ENCODE peak calls at places on chromosomes 2 and 18, in ten cellular contexts. One of them, this sample, is unnamed.

GRCh38 chr2:207875473-207876212 is 105.9 kb upstream of the FZD5 start:
- DNase-seq in breast epithelium: no peak
- DNase-seq in ovary: no peak
- DNase-seq in adrenal gland: no peak
- DNase-seq in body of pancreas: no peak
- DNase-seq in endothelial cell of umbilical vein: no peak
- DNase-seq in K562: no peak
- DNase-seq in IMR-90: no peak
- DNase-seq in uterus: no peak
- DNase-seq in tibial nerve: no peak
- DNase-seq in this sample: no peak

GRCh38 chr2:10042301-10043161 is 819 bp upstream of the KLF11 start:
- DNase-seq in breast epithelium: no peak
- DNase-seq in ovary: peak; percentile 84
- DNase-seq in adrenal gland: peak; percentile 95
- DNase-seq in body of pancreas: peak; percentile 88
- DNase-seq in endothelial cell of umbilical vein: peak; percentile 82
- DNase-seq in K562: peak; percentile 56
- DNase-seq in IMR-90: peak; percentile 47
- DNase-seq in uterus: peak; percentile 85
- DNase-seq in tibial nerve: peak; percentile 50
- DNase-seq in this sample: peak; percentile 96

GRCh38 chr2:216350214-216350789 is 22.0 kb downstream of the MARCHF4 start:
- DNase-seq in breast epithelium: no peak
- DNase-seq in ovary: no peak
- DNase-seq in adrenal gland: no peak
- DNase-seq in body of pancreas: no peak
- DNase-seq in endothelial cell of umbilical vein: peak; percentile 30
- DNase-seq in K562: peak; percentile 12
- DNase-seq in IMR-90: peak; percentile 81
- DNase-seq in uterus: no peak
- DNase-seq in tibial nerve: no peak
- DNase-seq in this sample: no peak

GRCh38 chr18:76455015-76455676 is 39.9 kb downstream of the ZNF516 start:
- DNase-seq in breast epithelium: peak; percentile 1
- DNase-seq in ovary: no peak
- DNase-seq in adrenal gland: no peak
- DNase-seq in body of pancreas: no peak
- DNase-seq in endothelial cell of umbilical vein: no peak
- DNase-seq in K562: no peak
- DNase-seq in IMR-90: no peak
- DNase-seq in uterus: no peak
- DNase-seq in tibial nerve: no peak
- DNase-seq in this sample: peak; percentile 57

GRCh38 chr2:206375956-206376355 is 67.4 kb upstream of the ADAM23 start:
- DNase-seq in breast epithelium: no peak
- DNase-seq in ovary: no peak
- DNase-seq in adrenal gland: no peak
- DNase-seq in body of pancreas: no peak
- DNase-seq in endothelial cell of umbilical vein: no peak
- DNase-seq in K562: no peak
- DNase-seq in IMR-90: no peak
- DNase-seq in uterus: no peak
- DNase-seq in tibial nerve: no peak
- DNase-seq in this sample: no peak

GRCh38 chr2:63053889-63054725 is 3.5 kb downstream of the OTX1 start:
- DNase-seq in breast epithelium: no peak
- DNase-seq in ovary: no peak
- DNase-seq in adrenal gland: no peak
- DNase-seq in body of pancreas: peak; percentile 15
- DNase-seq in endothelial cell of umbilical vein: peak; percentile 19
- DNase-seq in K562: no peak
- DNase-seq in IMR-90: no peak
- DNase-seq in uterus: no peak
- DNase-seq in tibial nerve: no peak
- DNase-seq in this sample: peak; percentile 57

GRCh38 chr2:189580267-189580661 is 322 bp downstream of the SLC40A1 start:
- DNase-seq in breast epithelium: no peak
- DNase-seq in ovary: peak; percentile 38
- DNase-seq in adrenal gland: peak; percentile 54
- DNase-seq in body of pancreas: peak; percentile 28
- DNase-seq in endothelial cell of umbilical vein: no peak
- DNase-seq in K562: peak; percentile 80
- DNase-seq in IMR-90: no peak
- DNase-seq in uterus: peak; percentile 38
- DNase-seq in tibial nerve: no peak
- DNase-seq in this sample: peak; percentile 63

GRCh38 chr2:164697688-164698290 is 76.5 kb upstream of the GRB14 start:
- DNase-seq in breast epithelium: no peak
- DNase-seq in ovary: no peak
- DNase-seq in adrenal gland: no peak
- DNase-seq in body of pancreas: no peak
- DNase-seq in endothelial cell of umbilical vein: peak; percentile 51
- DNase-seq in K562: no peak
- DNase-seq in IMR-90: no peak
- DNase-seq in uterus: no peak
- DNase-seq in tibial nerve: no peak
- DNase-seq in this sample: no peak

GRCh38 chr2:9703701-9704221 is 73.0 kb upstream of the YWHAQ start:
- DNase-seq in breast epithelium: no peak
- DNase-seq in ovary: no peak
- DNase-seq in adrenal gland: no peak
- DNase-seq in body of pancreas: no peak
- DNase-seq in endothelial cell of umbilical vein: peak; percentile 56
- DNase-seq in K562: peak; percentile 94
- DNase-seq in IMR-90: peak; percentile 79
- DNase-seq in uterus: no peak
- DNase-seq in tibial nerve: no peak
- DNase-seq in this sample: no peak

GRCh38 chr2:219540784-219541504 is 2.7 kb downstream of the CHPF start:
- DNase-seq in breast epithelium: no peak
- DNase-seq in ovary: no peak
- DNase-seq in adrenal gland: no peak
- DNase-seq in body of pancreas: no peak
- DNase-seq in endothelial cell of umbilical vein: no peak
- DNase-seq in K562: no peak
- DNase-seq in IMR-90: no peak
- DNase-seq in uterus: no peak
- DNase-seq in tibial nerve: no peak
- DNase-seq in this sample: no peak

GRCh38 chr2:54619660-54620231 is 103.7 kb upstream of the EML6 start:
- DNase-seq in breast epithelium: no peak
- DNase-seq in ovary: no peak
- DNase-seq in adrenal gland: no peak
- DNase-seq in body of pancreas: no peak
- DNase-seq in endothelial cell of umbilical vein: no peak
- DNase-seq in K562: no peak
- DNase-seq in IMR-90: no peak
- DNase-seq in uterus: no peak
- DNase-seq in tibial nerve: no peak
- DNase-seq in this sample: no peak
- H3K4me1 ChIP-seq in breast epithelium: no peaks in the 10 kb centered on the region
- H3K4me1 ChIP-seq in ovary: peaks cover 11% of the 10 kb centered on the region
- H3K4me1 ChIP-seq in adrenal gland: peaks cover 71% of the 10 kb centered on the region
- H3K4me1 ChIP-seq in body of pancreas: peaks cover 25% of the 10 kb centered on the region
- H3K4me1 ChIP-seq in endothelial cell of umbilical vein: peaks cover 13% of the 10 kb centered on the region
- H3K4me1 ChIP-seq in K562: no peaks in the 10 kb centered on the region
- H3K4me1 ChIP-seq in IMR-90: peaks cover 4% of the 10 kb centered on the region
- H3K4me1 ChIP-seq in uterus: no peaks in the 10 kb centered on the region
- H3K4me1 ChIP-seq in tibial nerve: no peaks in the 10 kb centered on the region
- H3K4me1 ChIP-seq in this sample: peaks cover 49% of the 10 kb centered on the region

GRCh38 chr2:127218843-127219715 is 1.0 kb downstream of the CYP27C1 start:
- DNase-seq in breast epithelium: no peak
- DNase-seq in ovary: no peak
- DNase-seq in adrenal gland: no peak
- DNase-seq in body of pancreas: no peak
- DNase-seq in endothelial cell of umbilical vein: no peak
- DNase-seq in K562: no peak
- DNase-seq in IMR-90: no peak
- DNase-seq in uterus: peak; percentile 27
- DNase-seq in tibial nerve: no peak
- DNase-seq in this sample: no peak
- TF ChIP-seq POLR2A in breast epithelium: no peak
- TF ChIP-seq POLR2A in ovary: no peak
- TF ChIP-seq POLR2A in adrenal gland: no peak
- TF ChIP-seq POLR2A in body of pancreas: no peak
- TF ChIP-seq POLR2A in endothelial cell of umbilical vein: no peak
- TF ChIP-seq POLR2A in K562: no peak
- TF ChIP-seq POLR2A in IMR-90: no peak
- TF ChIP-seq POLR2A in uterus: no peak
- TF ChIP-seq POLR2A in tibial nerve: no peak
- TF ChIP-seq POLR2A in this sample: no peak

GRCh38 chr2:174072069-174072468 is 106.9 kb upstream of the SP3 start:
- DNase-seq in breast epithelium: no peak
- DNase-seq in ovary: no peak
- DNase-seq in adrenal gland: no peak
- DNase-seq in body of pancreas: no peak
- DNase-seq in endothelial cell of umbilical vein: no peak
- DNase-seq in K562: no peak
- DNase-seq in IMR-90: no peak
- DNase-seq in uterus: no peak
- DNase-seq in tibial nerve: no peak
- DNase-seq in this sample: no peak
- H3K36me3 ChIP-seq in breast epithelium: no peaks in the 10 kb centered on the region
- H3K36me3 ChIP-seq in ovary: no peaks in the 10 kb centered on the region
- H3K36me3 ChIP-seq in adrenal gland: no peaks in the 10 kb centered on the region
- H3K36me3 ChIP-seq in body of pancreas: no peaks in the 10 kb centered on the region
- H3K36me3 ChIP-seq in endothelial cell of umbilical vein: peaks cover 3% of the 10 kb centered on the region
- H3K36me3 ChIP-seq in K562: peaks cover 22% of the 10 kb centered on the region
- H3K36me3 ChIP-seq in IMR-90: peaks cover 7% of the 10 kb centered on the region
- H3K36me3 ChIP-seq in uterus: no peaks in the 10 kb centered on the region
- H3K36me3 ChIP-seq in tibial nerve: no peaks in the 10 kb centered on the region
- H3K36me3 ChIP-seq in this sample: no peaks in the 10 kb centered on the region

GRCh38 chr2:64944484-64944883 is 44.7 kb upstream of the SLC1A4 start:
- DNase-seq in breast epithelium: no peak
- DNase-seq in ovary: no peak
- DNase-seq in adrenal gland: no peak
- DNase-seq in body of pancreas: no peak
- DNase-seq in endothelial cell of umbilical vein: no peak
- DNase-seq in K562: no peak
- DNase-seq in IMR-90: no peak
- DNase-seq in uterus: no peak
- DNase-seq in tibial nerve: no peak
- DNase-seq in this sample: no peak
- H3K4me1 ChIP-seq in breast epithelium: no peaks in the 10 kb centered on the region
- H3K4me1 ChIP-seq in ovary: peaks cover 2% of the 10 kb centered on the region
- H3K4me1 ChIP-seq in adrenal gland: peaks cover 17% of the 10 kb centered on the region
- H3K4me1 ChIP-seq in body of pancreas: no peaks in the 10 kb centered on the region
- H3K4me1 ChIP-seq in endothelial cell of umbilical vein: no peaks in the 10 kb centered on the region
- H3K4me1 ChIP-seq in K562: no peaks in the 10 kb centered on the region
- H3K4me1 ChIP-seq in IMR-90: peaks cover 7% of the 10 kb centered on the region
- H3K4me1 ChIP-seq in uterus: no peaks in the 10 kb centered on the region
- H3K4me1 ChIP-seq in tibial nerve: no peaks in the 10 kb centered on the region
- H3K4me1 ChIP-seq in this sample: peaks cover 5% of the 10 kb centered on the region

GRCh38 chr2:101133492-101134101 is 17.6 kb downstream of the TBC1D8 start:
- DNase-seq in breast epithelium: no peak
- DNase-seq in ovary: no peak
- DNase-seq in adrenal gland: no peak
- DNase-seq in body of pancreas: no peak
- DNase-seq in endothelial cell of umbilical vein: no peak
- DNase-seq in K562: no peak
- DNase-seq in IMR-90: no peak
- DNase-seq in uterus: no peak
- DNase-seq in tibial nerve: no peak
- DNase-seq in this sample: no peak

GRCh38 chr2:101140237-101140636 is 10.9 kb downstream of the TBC1D8 start:
- DNase-seq in breast epithelium: no peak
- DNase-seq in ovary: no peak
- DNase-seq in adrenal gland: no peak
- DNase-seq in body of pancreas: no peak
- DNase-seq in endothelial cell of umbilical vein: no peak
- DNase-seq in K562: no peak
- DNase-seq in IMR-90: no peak
- DNase-seq in uterus: no peak
- DNase-seq in tibial nerve: no peak
- DNase-seq in this sample: no peak

GRCh38 chr2:101139495-101139894 is 11.7 kb downstream of the TBC1D8 start:
- DNase-seq in breast epithelium: no peak
- DNase-seq in ovary: no peak
- DNase-seq in adrenal gland: no peak
- DNase-seq in body of pancreas: no peak
- DNase-seq in endothelial cell of umbilical vein: no peak
- DNase-seq in K562: no peak
- DNase-seq in IMR-90: no peak
- DNase-seq in uterus: no peak
- DNase-seq in tibial nerve: no peak
- DNase-seq in this sample: no peak

GRCh38 chr2:101132202-101132601 is 19.0 kb downstream of the TBC1D8 start:
- DNase-seq in breast epithelium: no peak
- DNase-seq in ovary: no peak
- DNase-seq in adrenal gland: no peak
- DNase-seq in body of pancreas: no peak
- DNase-seq in endothelial cell of umbilical vein: no peak
- DNase-seq in K562: no peak
- DNase-seq in IMR-90: no peak
- DNase-seq in uterus: no peak
- DNase-seq in tibial nerve: no peak
- DNase-seq in this sample: no peak

DNA sequence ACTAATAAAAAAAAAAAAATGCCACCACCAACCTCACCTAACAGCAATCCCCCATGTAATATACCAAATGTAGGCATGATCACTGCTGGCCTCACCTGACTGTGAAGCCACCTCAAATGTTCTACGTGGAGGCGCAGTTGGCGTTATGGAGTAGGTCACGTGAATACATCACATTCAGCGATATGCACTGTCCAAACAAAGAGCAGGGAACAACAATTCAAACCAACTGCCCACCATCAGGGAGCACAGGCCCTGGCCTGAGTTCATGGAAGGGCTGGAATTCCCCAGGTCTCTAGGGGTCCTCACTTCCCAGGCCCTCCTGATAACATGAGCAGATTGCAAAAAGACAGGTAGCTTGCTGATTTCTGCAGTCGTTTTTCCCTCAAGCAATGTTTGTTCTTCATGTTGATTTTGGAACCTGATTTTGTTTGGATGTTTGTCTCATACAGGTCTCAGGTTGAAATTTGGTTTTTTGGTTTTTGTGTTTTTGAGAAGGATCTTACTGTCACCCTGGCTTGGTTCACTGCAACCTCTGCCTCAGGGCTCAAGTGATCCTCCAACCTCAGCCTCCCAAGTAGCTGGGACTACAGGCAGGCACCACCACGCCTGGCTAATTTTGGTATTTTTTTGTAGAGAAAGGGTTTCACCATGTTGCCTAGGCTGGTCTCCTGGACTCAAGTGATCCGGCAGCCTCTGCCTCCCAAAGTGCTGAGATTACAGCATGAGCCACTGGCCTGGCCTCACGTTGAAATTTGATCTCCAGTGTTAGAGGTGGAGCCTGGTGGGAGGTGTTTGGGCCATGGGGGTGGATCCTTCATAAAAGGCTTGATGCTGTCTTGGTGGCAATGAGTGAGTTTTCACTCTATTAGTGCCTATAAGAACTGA is 15.5 kb downstream of the TBC1D8 start:
- DNase-seq in breast epithelium: no peak
- DNase-seq in ovary: no peak
- DNase-seq in adrenal gland: no peak
- DNase-seq in body of pancreas: peak; percentile 67
- DNase-seq in endothelial cell of umbilical vein: no peak
- DNase-seq in K562: no peak
- DNase-seq in IMR-90: no peak
- DNase-seq in uterus: no peak
- DNase-seq in tibial nerve: no peak
- DNase-seq in this sample: no peak
- TF ChIP-seq POLR2A in breast epithelium: no peak
- TF ChIP-seq POLR2A in ovary: no peak
- TF ChIP-seq POLR2A in adrenal gland: no peak
- TF ChIP-seq POLR2A in body of pancreas: peak; percentile 46
- TF ChIP-seq POLR2A in endothelial cell of umbilical vein: no peak
- TF ChIP-seq POLR2A in K562: no peak
- TF ChIP-seq POLR2A in IMR-90: no peak
- TF ChIP-seq POLR2A in uterus: no peak
- TF ChIP-seq POLR2A in tibial nerve: no peak
- TF ChIP-seq POLR2A in this sample: no peak